ENCODE peak calls at places on chromosomes 1 and 21, in eight cellular contexts. Q is stomach, J is heart right ventricle, R is cardiac muscle cell, X is spleen, G is lung, A is left ventricle myocardium inferior, S is fibroblast of lung. K is an unnamed sample.

GRCh38 chr1:246394121-246394520 is 113.0 kb downstream of the SMYD3 start:
- DNase-seq in X (no peak), S (no peak), J (no peak), A (no peak), G (no peak), R (no peak), Q (no peak), K (no peak)

GRCh38 chr1:24463756-24464377 is 38.8 kb upstream of the RCAN3 start:
- DNase-seq in Q (no peak), G (no peak), X (no peak), A (no peak), J (no peak), S (no peak), R (no peak), K (no peak)

GRCh38 chr1:77978293-77978968 is 441 bp downstream of the FUBP1 start:
- DNase-seq in A (no peak), R (peak; percentile 97), G (peak; percentile 76), X (no peak), Q (peak; percentile 69), S (peak; percentile 97), J (peak; percentile 85), K (peak; percentile 70)

GRCh38 chr1:237574536-237574935 is 316.2 kb downstream of the ZP4 start:
- DNase-seq in A (no peak), G (no peak), S (no peak), J (no peak), Q (no peak), R (no peak), X (no peak), K (no peak)

GRCh38 chr1:234987415-234988159 is 141.1 kb downstream of the TOMM20 start:
- DNase-seq in J (peak; percentile 82), G (peak; percentile 68), Q (peak; percentile 79), A (peak; percentile 68), S (peak; percentile 78), X (no peak), R (peak; percentile 96), K (peak; percentile 88)

GRCh38 chr1:8431028-8431427 is 113.1 kb downstream of the SLC45A1 start:
- DNase-seq in G (no peak), A (no peak), J (no peak), Q (no peak), R (no peak), S (no peak), X (peak; percentile 80), K (no peak)

GRCh38 chr1:16092923-16093511 is 19.6 kb upstream of the FAM131C start:
- DNase-seq in Q (no peak), G (no peak), R (no peak), J (no peak), X (no peak), S (no peak), A (no peak), K (no peak)

GRCh38 chr1:155175927-155176371 is 2.3 kb downstream of the TRIM46 start:
- DNase-seq in J (no peak), R (no peak), A (no peak), Q (peak; percentile 53), S (no peak), X (peak; percentile 75), G (no peak), K (peak; percentile 80)

GRCh38 chr1:91559838-91560514 is 59.3 kb downstream of the CDC7 start:
- DNase-seq in S (no peak), A (no peak), X (no peak), G (no peak), Q (no peak), R (no peak), J (no peak), K (no peak)

GRCh38 chr1:180762796-180763195 is 131.0 kb downstream of the XPR1 start:
- DNase-seq in S (no peak), G (no peak), X (no peak), A (no peak), R (no peak), Q (no peak), J (no peak), K (no peak)

GRCh38 chr1:35560256-35561225 is 2.9 kb downstream of the NCDN start:
- DNase-seq in X (peak; percentile 76), S (no peak), R (no peak), A (peak; percentile 78), G (no peak), J (peak; percentile 68), Q (peak; percentile 86), K (peak; percentile 80)

GRCh38 chr1:22806584-22806983 is 95.9 kb downstream of the EPHB2 start:
- DNase-seq in X (no peak), Q (no peak), J (no peak), S (no peak), A (no peak), R (no peak), G (no peak), K (no peak)

GRCh38 chr1:178716111-178716510 is 8.9 kb upstream of the RALGPS2 start:
- DNase-seq in G (no peak), Q (no peak), X (no peak), J (no peak), R (peak; percentile 29), S (no peak), A (no peak), K (no peak)

GRCh38 chr1:78491311-78492071 is 717 bp downstream of the PTGFR start:
- DNase-seq in A (peak; percentile 14), R (peak; percentile 67), G (no peak), J (peak; percentile 6), X (no peak), Q (no peak), S (peak; percentile 37), K (peak; percentile 70)

GRCh38 chr1:204834752-204835151 is 35.9 kb upstream of the NFASC start:
- DNase-seq in X (no peak), J (no peak), S (no peak), A (no peak), Q (no peak), R (no peak), G (no peak), K (no peak)

GRCh38 chr1:222202831-222203230 is 345.1 kb downstream of the HHIPL2 start:
- DNase-seq in A (no peak), Q (no peak), S (no peak), R (no peak), X (no peak), G (no peak), J (no peak), K (no peak)

GRCh38 chr1:244896550-244896949 is 32.2 kb upstream of the HNRNPU start:
- DNase-seq in A (no peak), R (peak; percentile 76), G (no peak), J (no peak), Q (no peak), X (no peak), S (peak; percentile 91), K (no peak)

GRCh38 chr1:94646786-94647555 is 105.4 kb upstream of the F3 start:
- DNase-seq in R (peak; percentile 71), G (no peak), A (no peak), Q (no peak), J (no peak), X (no peak), S (peak; percentile 49), K (no peak)

GRCh38 chr1:231512147-231512698 is 16.2 kb upstream of the TSNAX start:
- DNase-seq in Q (no peak), J (no peak), A (no peak), X (no peak), S (peak; percentile 8), R (peak; percentile 27), G (no peak), K (no peak)

GRCh38 chr1:25609921-25610320 is 6.7 kb upstream of the MAN1C1 start:
- DNase-seq in A (no peak), G (no peak), R (peak; percentile 60), J (no peak), X (no peak), S (peak; percentile 49), Q (no peak), K (no peak)

GRCh38 chr21:36703626-36704280 is 4.8 kb downstream of the SIM2 start:
- DNase-seq in Q (no peak), X (peak; percentile 59), G (no peak), J (no peak), S (no peak), A (no peak), R (no peak), K (no peak)

GRCh38 chr1:4027008-4027407 is 126.9 kb upstream of the C1orf174 start:
- DNase-seq in G (no peak), X (no peak), S (no peak), R (no peak), A (no peak), Q (no peak), J (no peak), K (no peak)
- H3K27ac ChIP-seq in G (no peak overlapping the region), X (peak overlapping the region; percentile 65), S (no peak overlapping the region), R (no peak overlapping the region), A (no peak overlapping the region), Q (no peak overlapping the region), J (no peak overlapping the region), K (no peak overlapping the region)

DNA sequence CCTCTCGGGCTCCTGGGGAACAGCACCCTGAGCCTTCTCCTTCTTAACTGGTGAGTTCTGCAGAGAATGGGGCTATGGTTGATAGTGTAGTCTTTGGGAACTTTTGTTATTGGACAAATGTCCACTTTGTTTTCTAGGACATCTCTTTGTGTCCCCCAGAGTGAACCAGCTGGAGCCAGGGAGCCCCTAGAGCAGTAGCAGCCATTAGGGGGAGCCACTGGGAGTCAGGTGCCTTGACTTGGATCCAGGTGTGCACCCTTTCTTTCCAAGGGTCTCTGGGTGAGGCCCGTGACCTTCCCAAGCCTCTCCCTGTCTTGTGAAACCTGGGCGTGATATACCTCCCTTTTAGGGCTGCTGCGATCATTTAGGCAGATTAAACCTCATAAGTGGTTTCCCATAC is 36.9 kb downstream of the ABCG1 start:
- DNase-seq in S (no peak), G (no peak), A (no peak), Q (no peak), X (no peak), J (no peak), R (no peak), K (no peak)
- TF ChIP-seq CTCF in S (no peak), G (no peak), A (no peak), Q (no peak), X (no peak), J (no peak), R (no peak), K (no peak)

GRCh38 chr1:81498370-81499184 is 302.2 kb upstream of the ADGRL2 start:
- DNase-seq in Q (no peak), J (no peak), G (no peak), X (no peak), R (no peak), S (peak; percentile 18), A (no peak), K (no peak)
- H3K36me3 ChIP-seq in Q (no peaks in the 10 kb centered on the region), J (no peaks in the 10 kb centered on the region), G (no peaks in the 10 kb centered on the region), X (no peaks in the 10 kb centered on the region), R (no peaks in the 10 kb centered on the region), S (no peaks in the 10 kb centered on the region), A (no peaks in the 10 kb centered on the region), K (no peaks in the 10 kb centered on the region)

DNA sequence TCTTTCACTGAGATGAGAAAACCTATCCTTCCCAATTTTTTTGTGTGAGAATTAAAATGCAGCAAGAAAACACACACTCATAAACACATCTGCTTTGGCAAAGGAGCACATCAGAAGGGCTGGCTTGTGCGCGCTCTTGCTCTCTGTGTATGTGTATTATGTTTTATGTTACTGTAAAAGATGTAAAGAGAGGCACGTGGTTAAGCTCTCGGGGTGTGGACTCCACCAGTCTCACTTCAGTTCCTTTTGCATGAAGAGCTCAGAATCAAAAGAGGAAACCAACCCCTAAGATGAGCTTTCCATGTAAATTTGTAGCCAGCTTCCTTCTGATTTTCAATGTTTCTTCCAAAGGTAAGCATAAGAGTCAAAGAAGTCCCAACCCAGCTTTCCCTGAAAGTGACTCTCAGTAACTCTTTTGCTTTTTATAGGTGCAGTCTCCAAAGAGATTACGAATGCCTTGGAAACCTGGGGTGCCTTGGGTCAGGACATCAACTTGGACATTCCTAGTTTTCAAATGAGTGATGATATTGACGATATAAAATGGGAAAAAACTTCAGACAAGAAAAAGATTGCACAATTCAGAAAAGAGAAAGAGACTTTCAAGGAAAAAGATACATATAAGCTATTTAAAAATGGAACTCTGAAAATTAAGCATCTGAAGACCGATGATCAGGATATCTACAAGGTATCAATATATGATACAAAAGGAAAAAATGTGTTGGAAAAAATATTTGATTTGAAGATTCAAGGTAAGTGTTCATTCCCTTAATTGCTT is at the start of gene CD2:
- DNase-seq in Q (peak; percentile 39), J (no peak), X (no peak), A (no peak), G (no peak), S (no peak), R (no peak), K (no peak)
- H3K27ac ChIP-seq in Q (peak within 1 kb of the TSS; percentile 46), J (no peak within 1 kb of the TSS), X (peak within 1 kb of the TSS; percentile 77), A (no peak within 1 kb of the TSS), G (no peak within 1 kb of the TSS), S (no peak within 1 kb of the TSS), R (no peak within 1 kb of the TSS), K (no peak within 1 kb of the TSS)

K was measured in kidney.